ENCODE peak calls at places on chromosomes 7 and 10, in nine cellular contexts. A is body of pancreas, G is heart left ventricle, U is HepG2, L is H9, W is aorta, J is IMR-90, N is tibial artery, F is right cardiac atrium. Z is an unnamed sample. For H3K4me1, the result is how much of the 10 kb centered on the place peaks cover.

GRCh38 chr7:80089341-80089740 is 45.3 kb upstream of the GNAI1 start:
- DNase-seq in A (no peak), J (peak), U (no peak), G (no peak), L (no peak), F (no peak), N (no peak), W (no peak), Z (no peak)

GRCh38 chr10:103835121-103836045 is 20.0 kb downstream of the SH3PXD2A start:
- DNase-seq in F (peak), W (peak), J (peak), A (peak), U (no peak), N (peak), G (peak), L (no peak), Z (no peak)

GRCh38 chr7:143877076-143877475 is 24.9 kb downstream of the TCAF1 start:
- DNase-seq in L (no peak), U (no peak), W (no peak), A (no peak), N (no peak), F (no peak), J (no peak), G (no peak), Z (peak)

GRCh38 chr10:11646450-11646849 is 35.0 kb upstream of the USP6NL start:
- DNase-seq in W (no peak), L (no peak), G (no peak), N (no peak), J (no peak), U (no peak), A (no peak), F (no peak), Z (no peak)

GRCh38 chr10:110429301-110429700 is 68.4 kb upstream of the DUSP5 start:
- DNase-seq in G (no peak), W (no peak), A (no peak), L (no peak), N (no peak), F (no peak), J (peak), U (no peak), Z (no peak)

GRCh38 chr7:5361446-5362155 is 62.0 kb downstream of the TNRC18 start:
- DNase-seq in A (no peak), J (no peak), U (no peak), N (no peak), G (no peak), L (no peak), F (peak), W (no peak), Z (no peak)

GRCh38 chr7:130985361-130985760 is 251.4 kb upstream of the KLF14 start:
- DNase-seq in A (no peak), U (no peak), N (no peak), F (no peak), G (no peak), L (no peak), J (no peak), W (no peak), Z (no peak)

GRCh38 chr10:27485368-27485767 is 18.7 kb upstream of the RAB18 start:
- DNase-seq in J (no peak), A (no peak), W (no peak), L (no peak), F (no peak), G (no peak), U (no peak), N (no peak), Z (no peak)

GRCh38 chr10:18312385-18313145 is 172.3 kb downstream of the CACNB2 start:
- DNase-seq in W (no peak), L (no peak), A (no peak), U (peak), G (no peak), F (no peak), J (peak), N (no peak), Z (peak)

GRCh38 chr7:111650456-111650999 is 88.2 kb upstream of the IMMP2L start:
- DNase-seq in A (peak), W (no peak), L (no peak), F (no peak), G (no peak), U (peak), N (no peak), J (peak), Z (no peak)

GRCh38 chr10:114855776-114856543 is 34.4 kb downstream of the FHIP2A start:
- DNase-seq in N (no peak), L (no peak), G (no peak), W (no peak), J (peak), F (no peak), A (no peak), U (no peak), Z (no peak)

GRCh38 chr10:67772894-67773511 is 65.0 kb downstream of the DNAJC12 start:
- DNase-seq in G (no peak), N (no peak), A (no peak), F (no peak), U (no peak), W (no peak), J (peak), L (no peak), Z (no peak)

GRCh38 chr10:34178756-34179155 is 636.3 kb downstream of the PARD3 start:
- DNase-seq in J (no peak), A (no peak), W (no peak), F (no peak), L (no peak), N (no peak), U (no peak), G (no peak), Z (no peak)

GRCh38 chr10:17747883-17748550 is 4.0 kb upstream of the TMEM236 start:
- DNase-seq in N (no peak), J (peak), G (no peak), W (no peak), F (no peak), U (peak), L (no peak), A (peak), Z (no peak)

GRCh38 chr7:8051373-8051772 is 82.8 kb downstream of the GLCCI1 start:
- DNase-seq in U (no peak), A (no peak), L (no peak), F (no peak), N (no peak), W (no peak), G (no peak), J (no peak), Z (no peak)

GRCh38 chr10:7467031-7467667 is 56.3 kb upstream of the SFMBT2 start:
- DNase-seq in L (no peak), N (no peak), A (no peak), G (no peak), J (no peak), U (no peak), W (no peak), F (no peak), Z (no peak)

GRCh38 chr7:66296-66695 is 126.1 kb upstream of the FAM20C start:
- DNase-seq in J (no peak), N (no peak), U (no peak), A (no peak), W (no peak), G (peak), L (no peak), F (peak), Z (no peak)

GRCh38 chr10:129815898-129816665 is 148.0 kb downstream of the EBF3 start:
- DNase-seq in N (no peak), J (no peak), F (no peak), A (no peak), L (no peak), G (no peak), U (no peak), W (no peak), Z (no peak)

GRCh38 chr10:111811515-111811914 is 372.1 kb downstream of the GPAM start:
- DNase-seq in W (no peak), A (no peak), L (no peak), F (no peak), N (no peak), J (no peak), G (no peak), U (no peak), Z (no peak)

GRCh38 chr10:129780901-129781795 is 182.9 kb downstream of the EBF3 start:
- DNase-seq in N (no peak), F (no peak), A (no peak), G (no peak), L (no peak), J (no peak), U (no peak), W (no peak), Z (no peak)

GRCh38 chr10:30215631-30216030 is 133.4 kb downstream of the MTPAP start:
- DNase-seq in W (peak), N (no peak), J (no peak), A (no peak), F (peak), U (no peak), G (no peak), L (no peak), Z (peak)

GRCh38 chr7:135160098-135160857 is 10.2 kb downstream of the CYREN start:
- DNase-seq in L (no peak), U (no peak), W (no peak), A (no peak), J (peak), N (no peak), F (no peak), G (no peak), Z (no peak)

GRCh38 chr7:135159359-135160087 is 11.0 kb downstream of the CYREN start:
- DNase-seq in J (no peak), W (no peak), G (no peak), F (no peak), A (no peak), L (no peak), N (no peak), U (no peak), Z (no peak)

GRCh38 chr7:135156290-135156689 is 8.4 kb downstream of the TMEM140 start:
- DNase-seq in A (no peak), U (no peak), W (no peak), G (no peak), F (no peak), J (no peak), N (no peak), L (no peak), Z (no peak)

GRCh38 chr7:135158874-135159273 is 11.0 kb downstream of the TMEM140 start:
- DNase-seq in N (no peak), L (no peak), U (no peak), W (no peak), J (no peak), F (peak), A (no peak), G (no peak), Z (no peak)

GRCh38 chr7:135158141-135158655 is 10.3 kb downstream of the TMEM140 start:
- DNase-seq in N (no peak), F (no peak), U (no peak), J (no peak), W (no peak), G (no peak), L (no peak), A (no peak), Z (no peak)
- H3K27ac ChIP-seq in N (no peak), F (peak), U (no peak), J (no peak), W (no peak), G (peak), L (no peak), A (peak), Z (no peak)

GRCh38 chr7:36266201-36266600 is 113.1 kb downstream of the EEPD1 start:
- DNase-seq in J (no peak), W (no peak), A (no peak), U (no peak), G (no peak), L (no peak), F (no peak), N (no peak), Z (no peak)
- H3K4me1 ChIP-seq in J (under half), W (under half), A (under half), U (half or more), G (under half), L (under half), F (under half), N (under half), Z (under half)

GRCh38 chr7:48004023-48004422 is 24.6 kb upstream of the HUS1 start:
- DNase-seq in W (no peak), N (no peak), U (no peak), L (no peak), J (no peak), G (no peak), A (no peak), F (no peak), Z (no peak)

GRCh38 chr7:48004598-48004997 is 24.3 kb downstream of the SUN3 start:
- DNase-seq in W (no peak), A (no peak), L (no peak), F (no peak), G (no peak), N (no peak), J (no peak), U (no peak), Z (no peak)

GRCh38 chr7:47999413-47999812 is 20.0 kb upstream of the HUS1 start:
- DNase-seq in G (no peak), F (no peak), J (no peak), W (no peak), U (no peak), N (no peak), A (no peak), L (no peak), Z (no peak)
- H3K27ac ChIP-seq in G (no peak), F (no peak), J (no peak), W (no peak), U (no peak), N (no peak), A (no peak), L (no peak), Z (no peak)

DNA sequence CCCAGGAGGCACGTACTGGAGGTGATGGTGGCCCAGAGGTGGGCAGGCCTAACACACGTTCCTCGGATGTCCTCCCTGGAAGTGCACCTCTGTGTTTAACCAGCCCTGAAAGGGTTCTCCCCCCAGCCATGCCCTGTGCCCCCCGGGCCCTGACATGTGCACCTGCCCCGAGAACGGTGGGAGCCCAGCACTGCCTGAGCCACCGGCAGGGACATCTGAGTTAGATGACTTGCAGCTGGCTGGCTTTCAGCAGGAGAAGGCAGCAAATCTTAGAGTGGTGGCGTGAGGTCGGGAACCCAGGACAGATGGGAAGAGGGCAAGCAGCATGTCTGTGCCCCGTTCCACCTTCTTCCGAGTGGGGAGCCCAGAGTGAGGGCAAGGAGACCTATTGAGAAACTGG is 291.8 kb downstream of the TCERG1L start:
- DNase-seq in W (no peak), U (no peak), G (no peak), F (no peak), A (no peak), L (peak), N (no peak), J (no peak), Z (no peak)
- H3K4me1 ChIP-seq in W (under half), U (under half), G (under half), F (under half), A (under half), L (under half), N (under half), J (under half), Z (under half)